ENCODE peak calls at places on chromosomes 1 and 21, in four cellular contexts. I is esophagus squamous epithelium; T is right lobe of liver; Z is activated naive CD4-positive, alpha-beta T cell. N is an unnamed sample.

GRCh38 chr1:230215529-230215928 is 148.5 kb downstream of the GALNT2 start:
- DNase-seq in I (no peak), T (no peak), Z (no peak), N (no peak)

GRCh38 chr1:7421471-7422075 is 349.5 kb upstream of the VAMP3 start:
- DNase-seq in I (no peak), T (peak), Z (no peak), N (no peak)

GRCh38 chr1:155174334-155175280 is 958 bp downstream of the TRIM46 start:
- DNase-seq in I (no peak), T (peak), Z (peak), N (no peak)

GRCh38 chr1:165355221-165355976 is 1.1 kb downstream of the LMX1A start:
- DNase-seq in I (no peak), T (no peak), Z (no peak), N (no peak)

GRCh38 chr1:41582004-41582325 is 97.5 kb upstream of the EDN2 start:
- DNase-seq in I (no peak), T (no peak), Z (no peak), N (no peak)

GRCh38 chr1:111225717-111226400 is 1.7 kb upstream of the CHI3L2 start:
- DNase-seq in I (no peak), T (no peak), Z (peak), N (no peak)

GRCh38 chr1:113980120-113980519 is 846 bp downstream of the OLFML3 start:
- DNase-seq in I (no peak), T (no peak), Z (no peak), N (no peak)

GRCh38 chr1:6535214-6535613 is 19.1 kb downstream of the NOL9 start:
- DNase-seq in I (no peak), T (no peak), Z (no peak), N (no peak)

GRCh38 chr1:11514366-11514765 is 35.4 kb downstream of the DISP3 start:
- DNase-seq in I (no peak), T (no peak), Z (no peak), N (no peak)

GRCh38 chr21:37986751-37987399 is 70.6 kb upstream of the KCNJ6 start:
- DNase-seq in I (no peak), T (no peak), Z (no peak), N (no peak)

N was measured in cerebellar nuclear complex.